ENCODE peak calls at places on chromosomes 5 and 9, in nine cellular contexts. B, R, K, S, O, P, G, L and Y are unnamed samples.

GRCh38 chr5:14351845-14352712 is 208.9 kb downstream of the TRIO start:
- DNase-seq in G (peak), O (peak), S (peak), B (peak), R (peak), P (peak), L (peak), K (peak), Y (peak)

GRCh38 chr5:130243641-130244040 is 339.4 kb downstream of the CHSY3 start:
- DNase-seq in B (no peak), K (no peak), P (no peak), S (no peak), G (no peak), R (no peak), O (no peak), L (no peak), Y (no peak)

GRCh38 chr5:102628449-102629175 is 126.5 kb upstream of the PAM start:
- DNase-seq in S (no peak), P (peak), O (no peak), G (no peak), R (no peak), B (no peak), K (no peak), L (peak), Y (no peak)

GRCh38 chr9:112532427-112532826 is 45.8 kb downstream of the KIAA1958 start:
- DNase-seq in O (no peak), K (no peak), P (peak), B (no peak), R (peak), G (no peak), S (no peak), L (peak), Y (no peak)

GRCh38 chr9:108093773-108094675 is 604.5 kb upstream of the KLF4 start:
- DNase-seq in S (no peak), O (no peak), L (peak), R (peak), B (peak), K (peak), P (peak), G (peak), Y (peak)

GRCh38 chr9:114588671-114589526 is 1.3 kb downstream of the ATP6V1G1 start:
- DNase-seq in K (no peak), B (no peak), S (no peak), G (no peak), L (peak), R (no peak), P (peak), O (no peak), Y (no peak)

GRCh38 chr5:95984287-95984938 is 22.8 kb upstream of the ELL2 start:
- DNase-seq in O (no peak), R (no peak), P (peak), S (no peak), K (no peak), B (no peak), G (peak), L (peak), Y (peak)

GRCh38 chr5:113380299-113381014 is 54.3 kb downstream of the TSSK1B start:
- DNase-seq in B (no peak), S (no peak), L (no peak), R (no peak), P (no peak), K (no peak), G (no peak), O (no peak), Y (no peak)

GRCh38 chr5:158988987-158989624 is 110.6 kb downstream of the EBF1 start:
- DNase-seq in O (no peak), P (no peak), R (no peak), K (no peak), L (no peak), G (no peak), B (no peak), S (no peak), Y (no peak)

GRCh38 chr9:88266416-88266815 is 121.8 kb upstream of the SPIN1 start:
- DNase-seq in K (no peak), R (no peak), L (peak), S (no peak), O (no peak), B (no peak), G (no peak), P (no peak), Y (no peak)

GRCh38 chr5:170216262-170216864 is 16.4 kb upstream of the C5orf58 start:
- DNase-seq in O (peak), K (peak), R (no peak), L (peak), B (peak), G (peak), S (no peak), P (peak), Y (peak)

GRCh38 chr9:110744753-110745522 is 76.3 kb downstream of the MUSK start:
- DNase-seq in L (peak), S (no peak), R (peak), G (peak), B (peak), K (peak), P (peak), O (no peak), Y (peak)

GRCh38 chr9:107738789-107739188 is 249.2 kb upstream of the KLF4 start:
- DNase-seq in B (no peak), L (peak), P (peak), O (no peak), S (no peak), K (no peak), R (no peak), G (no peak), Y (no peak)

GRCh38 chr9:95515272-95516113 is 1.3 kb downstream of the PTCH1 start:
- DNase-seq in R (no peak), L (no peak), G (no peak), O (peak), P (no peak), S (no peak), B (no peak), K (peak), Y (peak)

GRCh38 chr9:27787941-27788340 is 214.7 kb upstream of the C9orf72 start:
- DNase-seq in R (no peak), K (peak), L (peak), B (no peak), G (no peak), S (no peak), O (no peak), P (peak), Y (no peak)

GRCh38 chr5:175803736-175804480 is 67.5 kb upstream of the CPLX2 start:
- DNase-seq in K (no peak), R (no peak), P (no peak), S (no peak), L (no peak), G (no peak), B (no peak), O (no peak), Y (no peak)

GRCh38 chr5:26205146-26205545 is 833.2 kb downstream of the CDH9 start:
- DNase-seq in K (no peak), S (no peak), G (no peak), P (no peak), O (no peak), B (no peak), L (no peak), R (no peak), Y (no peak)

GRCh38 chr9:125621170-125621569 is 85.8 kb downstream of the MAPKAP1 start:
- DNase-seq in R (no peak), L (no peak), K (no peak), B (no peak), G (no peak), O (no peak), P (no peak), S (no peak), Y (no peak)

GRCh38 chr9:70817306-70817705 is 304.1 kb downstream of the TRPM3 start:
- DNase-seq in B (no peak), K (no peak), G (no peak), R (no peak), O (no peak), S (no peak), L (no peak), P (no peak), Y (no peak)

GRCh38 chr5:1764606-1764960 is 35.1 kb downstream of the MRPL36 start:
- DNase-seq in K (no peak), O (no peak), P (no peak), L (no peak), R (no peak), G (no peak), B (no peak), S (peak), Y (no peak)

GRCh38 chr9:134629061-134629585 is 12.5 kb upstream of the COL5A1 start:
- DNase-seq in K (no peak), L (no peak), S (peak), G (no peak), P (no peak), B (no peak), O (peak), R (no peak), Y (no peak)

GRCh38 chr9:72173080-72173479 is 23.8 kb downstream of the GDA start:
- DNase-seq in R (no peak), B (no peak), G (no peak), O (no peak), K (no peak), S (no peak), L (no peak), P (no peak), Y (no peak)

GRCh38 chr5:15833365-15833764 is 333.4 kb downstream of the FBXL7 start:
- DNase-seq in R (no peak), O (no peak), P (no peak), K (no peak), S (no peak), B (no peak), L (peak), G (no peak), Y (no peak)

GRCh38 chr9:28662675-28663074 is 1089.4 kb upstream of the C9orf72 start:
- DNase-seq in O (no peak), P (no peak), S (no peak), L (no peak), R (no peak), G (no peak), B (no peak), K (no peak), Y (no peak)

GRCh38 chr9:82031538-82032280 is 43.1 kb downstream of the SPATA31D1 start:
- DNase-seq in R (peak), G (peak), K (peak), B (peak), O (no peak), P (peak), L (peak), S (no peak), Y (peak)

GRCh38 chr5:90940227-90940995 is 381.8 kb downstream of the ADGRV1 start:
- DNase-seq in B (no peak), P (peak), R (peak), O (peak), L (peak), G (no peak), S (no peak), K (peak), Y (peak)

GRCh38 chr5:138408023-138408422 is 30.8 kb upstream of the REEP2 start:
- DNase-seq in P (no peak), S (no peak), G (no peak), R (no peak), B (no peak), K (no peak), O (peak), L (peak), Y (peak)

GRCh38 chr9:70480405-70480980 is 66.0 kb upstream of the KLF9 start:
- DNase-seq in G (no peak), B (no peak), P (peak), S (peak), L (peak), O (no peak), K (peak), R (peak), Y (no peak)